ENCODE peak calls at places on chromosomes 5 and 9, in seven cellular contexts. One of them, this sample, is unnamed.
A peak's percentile ranks its signal among the peaks of the same experiment; 100 is the strongest.

GRCh38 chr9:70049236-70049635 is 5.6 kb downstream of the MAMDC2 start:
- DNase-seq in MM.1S: peak; percentile 25
- DNase-seq in fibroblast of villous mesenchyme: peak; percentile 68
- DNase-seq in BE2C: peak; percentile 16
- DNase-seq in esophagus squamous epithelium: no peak
- DNase-seq in kidney: no peak
- DNase-seq in T-helper 9 cell: no peak
- DNase-seq in this sample: no peak

GRCh38 chr5:53403291-53403690 is 77.1 kb upstream of the FST start:
- DNase-seq in MM.1S: no peak
- DNase-seq in fibroblast of villous mesenchyme: no peak
- DNase-seq in BE2C: no peak
- DNase-seq in esophagus squamous epithelium: no peak
- DNase-seq in kidney: no peak
- DNase-seq in T-helper 9 cell: no peak
- DNase-seq in this sample: no peak

GRCh38 chr9:70488793-70489105 is 74.3 kb upstream of the KLF9 start:
- DNase-seq in MM.1S: no peak
- DNase-seq in fibroblast of villous mesenchyme: peak; percentile 72
- DNase-seq in BE2C: no peak
- DNase-seq in esophagus squamous epithelium: no peak
- DNase-seq in kidney: no peak
- DNase-seq in T-helper 9 cell: no peak
- DNase-seq in this sample: no peak

GRCh38 chr9:69579749-69580581 is 92.2 kb downstream of the APBA1 start:
- DNase-seq in MM.1S: no peak
- DNase-seq in fibroblast of villous mesenchyme: no peak
- DNase-seq in BE2C: no peak
- DNase-seq in esophagus squamous epithelium: no peak
- DNase-seq in kidney: no peak
- DNase-seq in T-helper 9 cell: no peak
- DNase-seq in this sample: no peak

GRCh38 chr5:149380466-149381121 is 1.5 kb upstream of the IL17B start:
- DNase-seq in MM.1S: no peak
- DNase-seq in fibroblast of villous mesenchyme: no peak
- DNase-seq in BE2C: no peak
- DNase-seq in esophagus squamous epithelium: no peak
- DNase-seq in kidney: peak; percentile 95
- DNase-seq in T-helper 9 cell: no peak
- DNase-seq in this sample: no peak

GRCh38 chr9:126861707-126862460 is 1.4 kb downstream of the ZBTB34 start:
- DNase-seq in MM.1S: no peak
- DNase-seq in fibroblast of villous mesenchyme: peak; percentile 84
- DNase-seq in BE2C: no peak
- DNase-seq in esophagus squamous epithelium: no peak
- DNase-seq in kidney: no peak
- DNase-seq in T-helper 9 cell: no peak
- DNase-seq in this sample: peak; percentile 39

GRCh38 chr9:92558612-92559374 is 23.0 kb upstream of the ECM2 start:
- DNase-seq in MM.1S: no peak
- DNase-seq in fibroblast of villous mesenchyme: no peak
- DNase-seq in BE2C: no peak
- DNase-seq in esophagus squamous epithelium: no peak
- DNase-seq in kidney: no peak
- DNase-seq in T-helper 9 cell: no peak
- DNase-seq in this sample: no peak

GRCh38 chr9:35526087-35526801 is 36.3 kb downstream of the RUSC2 start:
- DNase-seq in MM.1S: no peak
- DNase-seq in fibroblast of villous mesenchyme: peak; percentile 85
- DNase-seq in BE2C: no peak
- DNase-seq in esophagus squamous epithelium: no peak
- DNase-seq in kidney: no peak
- DNase-seq in T-helper 9 cell: no peak
- DNase-seq in this sample: no peak

GRCh38 chr5:111384220-111384619 is 128.1 kb downstream of the STARD4 start:
- DNase-seq in MM.1S: no peak
- DNase-seq in fibroblast of villous mesenchyme: peak; percentile 7
- DNase-seq in BE2C: no peak
- DNase-seq in esophagus squamous epithelium: no peak
- DNase-seq in kidney: no peak
- DNase-seq in T-helper 9 cell: no peak
- DNase-seq in this sample: no peak

GRCh38 chr5:32326216-32326772 is 13.6 kb upstream of the MTMR12 start:
- DNase-seq in MM.1S: no peak
- DNase-seq in fibroblast of villous mesenchyme: peak; percentile 30
- DNase-seq in BE2C: no peak
- DNase-seq in esophagus squamous epithelium: no peak
- DNase-seq in kidney: no peak
- DNase-seq in T-helper 9 cell: no peak
- DNase-seq in this sample: no peak